ENCODE peak calls at places on chromosomes 16 and 17, in six cellular contexts. C is HFF-Myc, L is foreskin fibroblast, D is ovary, R is tibial artery, Q is lower lobe of right lung. P is an unnamed sample.

GRCh38 chr17:75295220-75296158 is 6.3 kb upstream of the SLC25A19 start:
- DNase-seq in C (no peak), L (no peak), D (no peak), R (no peak), Q (no peak), P (no peak)

GRCh38 chr16:11260596-11260966 is 4.6 kb upstream of the SOCS1 start:
- DNase-seq in C (no peak), L (no peak), D (no peak), R (no peak), Q (no peak), P (no peak)

GRCh38 chr17:20935740-20936139 is 107.1 kb downstream of the USP22 start:
- DNase-seq in C (peak), L (peak), D (no peak), R (no peak), Q (no peak), P (no peak)

GRCh38 chr17:50055055-50055425 is 870 bp upstream of the ITGA3 start:
- DNase-seq in C (no peak), L (no peak), D (no peak), R (no peak), Q (peak), P (no peak)

GRCh38 chr17:42378597-42379594 is 9.3 kb downstream of the STAT3 start:
- DNase-seq in C (no peak), L (no peak), D (no peak), R (no peak), Q (no peak), P (no peak)

GRCh38 chr17:38848939-38849563 is 4.5 kb downstream of the RPL23 start:
- DNase-seq in C (no peak), L (no peak), D (no peak), R (no peak), Q (no peak), P (no peak)

GRCh38 chr17:47739150-47739549 is 6.1 kb downstream of the TBX21 start:
- DNase-seq in C (no peak), L (no peak), D (no peak), R (no peak), Q (no peak), P (no peak)

GRCh38 chr17:10357768-10358167 is 15.0 kb downstream of the MYH13 start:
- DNase-seq in C (no peak), L (no peak), D (no peak), R (no peak), Q (no peak), P (no peak)

GRCh38 chr17:58913971-58914769 is 158.5 kb downstream of the PPM1E start:
- DNase-seq in C (no peak), L (peak), D (no peak), R (no peak), Q (no peak), P (peak)

GRCh38 chr17:45312477-45313418 is 4.1 kb downstream of the MAP3K14 start:
- DNase-seq in C (no peak), L (no peak), D (no peak), R (no peak), Q (no peak), P (no peak)

GRCh38 chr17:51120357-51120738 is 320 bp downstream of the SPAG9 start:
- DNase-seq in C (no peak), L (no peak), D (no peak), R (no peak), Q (no peak), P (no peak)

GRCh38 chr16:82481455-82481854 is 145.3 kb upstream of the CDH13 start:
- DNase-seq in C (no peak), L (no peak), D (no peak), R (no peak), Q (no peak), P (no peak)

GRCh38 chr17:70521821-70522256 is 352.5 kb downstream of the KCNJ2 start:
- DNase-seq in C (no peak), L (no peak), D (peak), R (no peak), Q (no peak), P (no peak)

GRCh38 chr16:3187798-3188674 is at the start of gene OR1F1:
- DNase-seq in C (peak), L (peak), D (no peak), R (no peak), Q (no peak), P (no peak)

GRCh38 chr17:42424991-42425610 is 2.0 kb upstream of the CAVIN1 start:
- DNase-seq in C (no peak), L (no peak), D (no peak), R (peak), Q (no peak), P (no peak)

GRCh38 chr17:40326014-40326831 is 17.2 kb downstream of the RARA start:
- DNase-seq in C (no peak), L (no peak), D (no peak), R (no peak), Q (peak), P (no peak)

GRCh38 chr17:78184868-78185267 is 2.0 kb downstream of the TK1 start:
- DNase-seq in C (no peak), L (no peak), D (no peak), R (no peak), Q (no peak), P (peak)

GRCh38 chr16:57479422-57480126 is 6.7 kb downstream of the DOK4 start:
- DNase-seq in C (peak), L (peak), D (peak), R (peak), Q (no peak), P (no peak)

GRCh38 chr16:64297863-64298579 is 823.8 kb downstream of the CDH11 start:
- DNase-seq in C (no peak), L (no peak), D (no peak), R (no peak), Q (no peak), P (no peak)

GRCh38 chr16:49810769-49811315 is 45.1 kb downstream of the ZNF423 start:
- DNase-seq in C (no peak), L (no peak), D (no peak), R (no peak), Q (no peak), P (no peak)

GRCh38 chr17:50518265-50519023 is 10.2 kb downstream of the MYCBPAP start:
- DNase-seq in C (no peak), L (no peak), D (peak), R (no peak), Q (no peak), P (no peak)

GRCh38 chr16:813204-813915 is 12.8 kb upstream of the GNG13 start:
- DNase-seq in C (no peak), L (no peak), D (no peak), R (no peak), Q (no peak), P (no peak)

GRCh38 chr17:64471440-64471839 is 22.5 kb downstream of the MILR1 start:
- DNase-seq in C (no peak), L (no peak), D (no peak), R (no peak), Q (no peak), P (no peak)

GRCh38 chr16:88005148-88005547 is 53.9 kb downstream of the BANP start:
- DNase-seq in C (no peak), L (no peak), D (no peak), R (peak), Q (no peak), P (no peak)
- TF ChIP-seq CTCF in C (no peak), L (no peak), D (no peak), R (no peak), Q (no peak), P (peak)

GRCh38 chr17:7177954-7178477 is 1.2 kb downstream of the ASGR1 start:
- DNase-seq in C (no peak), L (no peak), D (no peak), R (no peak), Q (no peak), P (no peak)

GRCh38 chr17:7177210-7177953 is 1.8 kb downstream of the ASGR1 start:
- DNase-seq in C (no peak), L (peak), D (peak), R (peak), Q (peak), P (no peak)

GRCh38 chr17:7175363-7175733 is 3.8 kb downstream of the ASGR1 start:
- DNase-seq in C (no peak), L (no peak), D (no peak), R (no peak), Q (no peak), P (no peak)

GRCh38 chr17:7176107-7176851 is 2.9 kb downstream of the ASGR1 start:
- DNase-seq in C (no peak), L (no peak), D (no peak), R (no peak), Q (no peak), P (no peak)

DNA sequence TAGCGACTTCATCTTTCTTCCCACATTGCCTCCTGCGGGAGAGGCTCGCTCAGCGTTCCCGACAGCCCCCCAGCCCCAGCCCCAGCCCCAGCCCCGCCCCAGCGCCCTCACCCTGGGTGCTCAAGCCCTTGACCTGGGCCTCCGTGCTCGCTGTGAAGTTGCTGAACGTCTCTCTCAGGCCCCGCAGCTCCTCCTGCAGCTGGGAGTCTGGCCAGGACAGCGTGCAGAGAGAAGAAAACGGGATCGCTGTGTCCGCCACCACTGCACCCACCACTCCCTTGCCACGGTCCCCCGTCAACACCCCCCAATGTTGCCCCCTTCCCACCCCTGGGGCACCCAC is 2.3 kb downstream of the ASGR1 start:
- DNase-seq in C (no peak), L (no peak), D (no peak), R (no peak), Q (no peak), P (no peak)
- H3K4me3 ChIP-seq in C (no peak), L (peak), D (no peak), R (no peak), Q (peak), P (no peak)

GRCh38 chr17:65561394-65562205 is at the start of gene AXIN2:
- DNase-seq in C (peak), L (peak), D (peak), R (peak), Q (peak), P (no peak)
- TF ChIP-seq CTCF in C (no peak), L (peak), D (no peak), R (peak), Q (peak), P (peak)

GRCh38 chr16:13254998-13255614 is 353.7 kb downstream of the SHISA9 start:
- DNase-seq in C (no peak), L (no peak), D (no peak), R (no peak), Q (no peak), P (no peak)
- H3K4me3 ChIP-seq in C (no peak), L (no peak), D (no peak), R (no peak), Q (no peak), P (no peak)